ENCODE peak calls at places on chromosomes 11 and 22, in nine cellular contexts. S, E, R, D, P, I, A, H and C are unnamed samples.

GRCh38 chr22:19123936-19124335 is 1.7 kb upstream of the DGCR2 start:
- DNase-seq in S (no peak), E (no peak), R (no peak), D (no peak), P (no peak), I (no peak), A (no peak), H (no peak), C (no peak)

GRCh38 chr11:12512132-12512531 is 134.8 kb downstream of the PARVA start:
- DNase-seq in S (no peak), E (no peak), R (no peak), D (no peak), P (no peak), I (no peak), A (no peak), H (no peak), C (no peak)

GRCh38 chr11:114553642-114554041 is 6.0 kb downstream of the NXPE1 start:
- DNase-seq in S (no peak), E (no peak), R (no peak), D (no peak), P (no peak), I (no peak), A (no peak), H (no peak), C (no peak)

GRCh38 chr11:118172356-118172755 is 4.1 kb downstream of the SCN2B start:
- DNase-seq in S (no peak), E (no peak), R (no peak), D (no peak), P (no peak), I (no peak), A (no peak), H (no peak), C (no peak)

GRCh38 chr11:107683807-107684206 is 28.0 kb downstream of the SLN start:
- DNase-seq in S (no peak), E (no peak), R (no peak), D (no peak), P (no peak), I (no peak), A (peak; percentile 38), H (no peak), C (no peak)

GRCh38 chr11:86459002-86459385 is 84.3 kb downstream of the CCDC81 start:
- DNase-seq in S (no peak), E (no peak), R (peak; percentile 78), D (no peak), P (no peak), I (no peak), A (no peak), H (no peak), C (no peak)

GRCh38 chr22:33599596-33599995 is 320.7 kb downstream of the LARGE1 start:
- DNase-seq in S (no peak), E (no peak), R (no peak), D (no peak), P (no peak), I (no peak), A (no peak), H (no peak), C (no peak)

GRCh38 chr11:96081561-96081960 is 157.7 kb upstream of the MTMR2 start:
- DNase-seq in S (no peak), E (no peak), R (no peak), D (no peak), P (no peak), I (no peak), A (no peak), H (no peak), C (no peak)

GRCh38 chr11:46298699-46299424 is 21.4 kb downstream of the CREB3L1 start:
- DNase-seq in S (no peak), E (no peak), R (no peak), D (no peak), P (no peak), I (no peak), A (no peak), H (no peak), C (no peak)

GRCh38 chr11:122743949-122744876 is 88.7 kb downstream of the UBASH3B start:
- DNase-seq in S (peak; percentile 82), E (peak; percentile 69), R (peak; percentile 82), D (peak; percentile 88), P (peak; percentile 41), I (no peak), A (no peak), H (no peak), C (peak; percentile 35)

GRCh38 chr11:112605093-112605666 is 344.5 kb upstream of the PLET1 start:
- DNase-seq in S (no peak), E (no peak), R (no peak), D (no peak), P (no peak), I (no peak), A (no peak), H (no peak), C (no peak)

GRCh38 chr22:45212992-45213751 is 27.5 kb downstream of the KIAA0930 start:
- DNase-seq in S (no peak), E (peak; percentile 89), R (no peak), D (peak; percentile 76), P (peak; percentile 46), I (peak; percentile 55), A (no peak), H (peak; percentile 83), C (no peak)

GRCh38 chr22:19849800-19850481 is 4.7 kb downstream of the GNB1L start:
- DNase-seq in S (no peak), E (no peak), R (no peak), D (no peak), P (peak; percentile 51), I (no peak), A (no peak), H (no peak), C (no peak)

DNA sequence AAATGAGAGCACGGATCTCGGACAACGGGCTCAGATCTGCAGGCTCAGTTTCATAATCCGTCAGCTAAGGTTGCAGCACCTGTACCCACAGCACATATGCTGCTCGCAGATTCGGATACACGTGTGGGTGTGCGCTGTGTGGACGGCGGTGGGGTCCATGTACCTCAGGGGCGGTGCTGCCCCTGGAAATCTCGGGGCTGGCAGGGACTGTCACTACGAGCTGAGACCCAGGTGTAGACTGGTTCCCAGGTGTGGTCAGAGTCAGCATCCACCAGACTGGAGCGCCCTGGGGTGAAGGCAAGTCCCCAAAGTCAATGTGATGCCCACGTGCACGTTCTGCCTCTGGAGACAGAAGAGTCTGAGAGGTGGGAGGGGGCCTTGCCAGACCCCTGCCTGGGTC is 989.3 kb downstream of the BRD1 start:
- DNase-seq in S (no peak), E (no peak), R (no peak), D (peak; percentile 33), P (no peak), I (no peak), A (no peak), H (no peak), C (no peak)
- H3K9me3 ChIP-seq in S (no peaks in the 10 kb centered on the region), E (no peaks in the 10 kb centered on the region), R (peaks cover 7% of the 10 kb centered on the region), D (no peaks in the 10 kb centered on the region), P (no peaks in the 10 kb centered on the region), I (no peaks in the 10 kb centered on the region), A (no peaks in the 10 kb centered on the region), H (no peaks in the 10 kb centered on the region), C (no peaks in the 10 kb centered on the region)

GRCh38 chr11:1256257-1257045 is 33.6 kb downstream of the MUC5B start:
- DNase-seq in S (no peak), E (no peak), R (no peak), D (no peak), P (no peak), I (no peak), A (peak; percentile 59), H (peak; percentile 35), C (no peak)

GRCh38 chr11:1259076-1259461 is 36.2 kb downstream of the MUC5B start:
- DNase-seq in S (no peak), E (no peak), R (no peak), D (no peak), P (no peak), I (no peak), A (no peak), H (peak; percentile 42), C (no peak)

GRCh38 chr11:1258401-1259075 is 35.7 kb downstream of the MUC5B start:
- DNase-seq in S (no peak), E (no peak), R (no peak), D (no peak), P (no peak), I (no peak), A (no peak), H (peak; percentile 37), C (no peak)

GRCh38 chr11:1257366-1257765 is 34.5 kb downstream of the MUC5B start:
- DNase-seq in S (no peak), E (no peak), R (no peak), D (no peak), P (no peak), I (no peak), A (no peak), H (peak; percentile 57), C (no peak)

GRCh38 chr11:1257916-1258315 is 35.0 kb downstream of the MUC5B start:
- DNase-seq in S (no peak), E (no peak), R (no peak), D (peak; percentile 50), P (no peak), I (no peak), A (no peak), H (peak; percentile 55), C (no peak)
- H3K9me3 ChIP-seq in S (no peaks in the 10 kb centered on the region), E (no peaks in the 10 kb centered on the region), R (no peaks in the 10 kb centered on the region), D (no peaks in the 10 kb centered on the region), P (no peaks in the 10 kb centered on the region), I (no peaks in the 10 kb centered on the region), A (no peaks in the 10 kb centered on the region), H (no peaks in the 10 kb centered on the region), C (no peaks in the 10 kb centered on the region)

DNA sequence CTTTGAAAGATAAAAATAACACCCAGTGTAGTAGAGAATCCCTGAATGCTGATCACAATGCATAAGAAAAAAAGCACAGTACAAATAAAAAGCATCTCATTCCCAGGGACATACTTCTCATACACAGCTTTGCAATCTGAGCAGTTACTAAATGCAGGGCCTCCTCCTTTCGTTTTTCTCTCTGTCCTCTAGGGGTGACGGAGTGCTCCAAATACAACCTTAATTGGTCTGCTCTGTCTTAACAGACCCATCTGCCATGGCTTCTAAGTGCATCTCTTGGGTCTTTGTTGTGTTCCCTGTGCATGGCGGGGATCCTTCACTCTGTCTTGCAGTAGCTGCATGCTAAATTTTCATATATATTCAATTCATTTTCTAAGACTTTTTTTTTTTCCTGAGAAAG is 1114.2 kb upstream of the RAG2 start:
- DNase-seq in S (no peak), E (no peak), R (no peak), D (no peak), P (no peak), I (no peak), A (peak; percentile 41), H (no peak), C (no peak)
- H3K9me3 ChIP-seq in S (no peaks in the 10 kb centered on the region), E (no peaks in the 10 kb centered on the region), R (no peaks in the 10 kb centered on the region), D (no peaks in the 10 kb centered on the region), P (no peaks in the 10 kb centered on the region), I (no peaks in the 10 kb centered on the region), A (no peaks in the 10 kb centered on the region), H (no peaks in the 10 kb centered on the region), C (no peaks in the 10 kb centered on the region)

DNA sequence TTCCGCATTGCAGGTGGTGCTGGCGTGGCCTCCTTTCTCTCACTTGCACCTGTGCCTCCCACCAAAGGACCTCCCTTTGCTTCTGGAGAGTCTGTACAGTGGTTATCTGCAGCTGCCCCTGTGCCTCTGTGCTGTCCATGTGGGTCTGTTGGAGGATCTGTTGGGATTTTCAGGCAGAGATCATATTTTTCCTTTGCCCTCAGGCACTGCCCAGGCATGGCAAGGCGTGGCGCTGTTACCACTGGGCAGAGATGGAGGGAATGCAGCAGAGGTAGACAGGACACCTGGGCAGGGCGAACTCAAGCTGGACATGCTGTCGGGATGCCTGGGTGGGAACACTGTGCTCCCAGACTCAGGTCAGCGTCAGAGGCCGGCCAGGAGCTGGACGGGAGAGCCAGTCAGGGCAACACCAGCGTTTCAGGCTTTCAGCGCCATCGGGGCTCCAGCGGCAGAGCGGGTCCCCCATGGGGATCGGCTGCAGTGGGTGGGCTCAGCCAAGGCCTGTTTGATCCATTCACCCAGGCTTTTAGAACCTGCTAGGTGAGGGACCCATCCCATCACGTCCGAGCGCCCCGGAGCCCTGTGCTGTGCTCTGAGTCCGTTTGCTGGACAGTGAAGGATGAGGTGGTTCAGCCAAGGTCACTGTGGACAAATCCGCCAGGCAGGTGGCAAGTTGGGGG is 718.9 kb downstream of the BRD1 start:
- DNase-seq in S (no peak), E (no peak), R (no peak), D (no peak), P (no peak), I (no peak), A (no peak), H (no peak), C (no peak)
- H3K9me3 ChIP-seq in S (no peaks in the 10 kb centered on the region), E (no peaks in the 10 kb centered on the region), R (peaks cover 7% of the 10 kb centered on the region), D (no peaks in the 10 kb centered on the region), P (no peaks in the 10 kb centered on the region), I (no peaks in the 10 kb centered on the region), A (no peaks in the 10 kb centered on the region), H (no peaks in the 10 kb centered on the region), C (no peaks in the 10 kb centered on the region)